ENCODE peak calls at places on chromosomes 4 and X, in nine cellular contexts. V is D341Med; I is fibroblast of pulmonary artery; O is stimulated activated CD8-positive, alpha-beta memory T cell treated with anti-CD3 and anti-CD28 coated beads, Interleukin-15, amount 100 ng/mL, for 24 hours; P is NCI-H1694; F is RWPE1; D is SHP77; Y is C1 segment of cervical spinal cord; A is activated T-cell treated with anti-CD3 and anti-CD28 coated beads for 48 hours. H is an unnamed sample.

GRCh38 chrX:150610038-150610437 is 41.6 kb downstream of the MTM1 start:
- DNase-seq in P (no peak), Y (no peak), A (no peak), D (no peak), F (no peak), O (no peak), I (no peak), V (no peak), H (no peak)

GRCh38 chr4:42628740-42629139 is 28.2 kb downstream of the ATP8A1 start:
- DNase-seq in Y (no peak), I (no peak), F (no peak), P (no peak), O (no peak), A (no peak), D (no peak), V (no peak), H (no peak)

GRCh38 chrX:27987862-27988646 is 6.8 kb upstream of the DCAF8L1 start:
- DNase-seq in Y (no peak), F (no peak), O (no peak), V (no peak), I (no peak), D (no peak), A (no peak), P (no peak), H (no peak)

GRCh38 chr4:112284166-112284565 is 1.5 kb downstream of the TIFA start:
- DNase-seq in D (no peak), Y (no peak), A (no peak), F (no peak), O (no peak), P (no peak), V (no peak), I (peak; percentile 26), H (no peak)

GRCh38 chrX:2867191-2867590 is 38.5 kb downstream of the GYG2 start:
- DNase-seq in A (no peak), I (no peak), P (no peak), V (no peak), D (no peak), F (no peak), O (no peak), Y (no peak), H (no peak)

GRCh38 chrX:94901849-94902248 is 1227.8 kb downstream of the FAM133A start:
- DNase-seq in O (no peak), Y (no peak), V (no peak), I (no peak), P (no peak), F (no peak), A (no peak), D (no peak), H (no peak)

GRCh38 chr4:1802151-1802715 is 9.1 kb downstream of the FGFR3 start:
- DNase-seq in F (no peak), D (no peak), O (no peak), P (no peak), I (peak; percentile 10), Y (no peak), V (no peak), A (no peak), H (no peak)

GRCh38 chr4:55625835-55626234 is 10.3 kb downstream of the NMU start:
- DNase-seq in I (no peak), P (peak; percentile 17), Y (no peak), F (no peak), A (no peak), V (no peak), O (no peak), D (no peak), H (no peak)

GRCh38 chrX:47743504-47743903 is 84.5 kb upstream of the UXT start:
- DNase-seq in V (no peak), P (no peak), F (no peak), Y (no peak), A (no peak), I (peak; percentile 50), D (no peak), O (no peak), H (no peak)

GRCh38 chr4:28436191-28437080 is 1575.8 kb downstream of the STIM2 start:
- DNase-seq in V (no peak), O (no peak), P (no peak), D (no peak), F (peak; percentile 52), Y (no peak), I (no peak), A (no peak), H (no peak)

GRCh38 chrX:40154853-40155616 is 57.3 kb upstream of the BCOR start:
- DNase-seq in I (peak; percentile 61), Y (no peak), F (no peak), D (peak; percentile 21), O (no peak), P (no peak), V (peak; percentile 83), A (no peak), H (peak; percentile 82)

GRCh38 chr4:157996061-157996460 is 176.8 kb downstream of the GASK1B start:
- DNase-seq in V (no peak), F (no peak), P (no peak), O (no peak), A (no peak), D (no peak), Y (no peak), I (no peak), H (no peak)

GRCh38 chr4:25182941-25183340 is 22.7 kb upstream of the SEPSECS start:
- DNase-seq in Y (no peak), A (no peak), P (no peak), I (no peak), O (no peak), D (no peak), V (no peak), F (no peak), H (no peak)

GRCh38 chr4:37383579-37384229 is 139.2 kb downstream of the NWD2 start:
- DNase-seq in V (peak; percentile 50), F (peak; percentile 34), P (peak; percentile 24), D (peak; percentile 15), O (no peak), I (peak; percentile 48), Y (no peak), A (no peak), H (no peak)

GRCh38 chr4:169361741-169362140 is 91.0 kb upstream of the SH3RF1 start:
- DNase-seq in I (no peak), F (no peak), Y (no peak), P (no peak), V (no peak), A (no peak), O (no peak), D (no peak), H (no peak)

GRCh38 chr4:156971623-156972369 is at the start of gene PDGFC:
- DNase-seq in P (no peak), V (peak; percentile 71), A (no peak), F (peak; percentile 71), I (peak; percentile 66), Y (peak; percentile 45), O (no peak), D (no peak), H (peak; percentile 84)

GRCh38 chr4:119105605-119106004 is 30.0 kb upstream of the MYOZ2 start:
- DNase-seq in A (no peak), P (no peak), I (peak; percentile 53), V (no peak), Y (no peak), O (no peak), D (no peak), F (no peak), H (no peak)

GRCh38 chr4:105996845-105997244 is 101.6 kb downstream of the NPNT start:
- DNase-seq in I (no peak), Y (no peak), F (no peak), P (no peak), A (no peak), O (no peak), V (no peak), D (no peak), H (no peak)

GRCh38 chr4:182143822-182144620 is 99.2 kb upstream of the TENM3 start:
- DNase-seq in I (peak; percentile 50), P (no peak), F (peak; percentile 69), D (no peak), Y (no peak), A (no peak), O (no peak), V (peak; percentile 77), H (peak; percentile 39)

GRCh38 chr4:184450045-184450444 is 24.3 kb downstream of the IRF2 start:
- DNase-seq in F (peak; percentile 59), I (peak; percentile 70), P (no peak), D (no peak), A (no peak), V (no peak), Y (no peak), O (no peak), H (no peak)

GRCh38 chrX:136112781-136113180 is 34.6 kb upstream of the FHL1 start:
- DNase-seq in Y (no peak), P (no peak), A (no peak), I (peak; percentile 29), V (no peak), D (no peak), F (no peak), O (no peak), H (no peak)

GRCh38 chrX:54551801-54552200 is 21.8 kb downstream of the GNL3L start:
- DNase-seq in O (no peak), V (no peak), P (no peak), F (no peak), Y (no peak), I (no peak), D (no peak), A (no peak), H (no peak)

GRCh38 chr4:174244441-174244840 is 39.0 kb downstream of the FBXO8 start:
- DNase-seq in A (no peak), I (no peak), V (no peak), Y (no peak), F (peak; percentile 20), P (no peak), D (no peak), O (no peak), H (no peak)

GRCh38 chrX:71637848-71638247 is 19.5 kb upstream of the CXCR3 start:
- DNase-seq in P (no peak), V (no peak), F (no peak), A (no peak), I (peak; percentile 41), Y (no peak), O (no peak), D (no peak), H (no peak)

GRCh38 chrX:17637235-17637634 is 100.1 kb upstream of the SCML1 start:
- DNase-seq in V (no peak), A (no peak), Y (no peak), F (no peak), O (no peak), D (no peak), I (no peak), P (no peak), H (no peak)

GRCh38 chr4:140903522-140903928 is 147.3 kb upstream of the TBC1D9 start:
- DNase-seq in V (no peak), Y (no peak), P (no peak), F (no peak), A (no peak), O (no peak), D (no peak), I (no peak), H (no peak)

GRCh38 chr4:122012735-122013134 is 60.9 kb upstream of the TRPC3 start:
- DNase-seq in V (no peak), O (no peak), D (no peak), P (no peak), I (peak; percentile 58), Y (no peak), F (no peak), A (no peak), H (no peak)

GRCh38 chr4:6758732-6759131 is 23.8 kb upstream of the KIAA0232 start:
- DNase-seq in V (no peak), P (no peak), I (no peak), F (no peak), O (no peak), Y (no peak), D (no peak), A (no peak), H (no peak)

GRCh38 chrX:29487714-29488113 is 727.6 kb upstream of the MAGEB2 start:
- DNase-seq in O (no peak), D (no peak), I (no peak), P (no peak), F (no peak), V (no peak), A (no peak), Y (no peak), H (no peak)

GRCh38 chrX:69216911-69217310 is 51.7 kb upstream of the PJA1 start:
- DNase-seq in Y (no peak), D (no peak), I (no peak), O (no peak), V (no peak), A (no peak), P (no peak), F (no peak), H (peak; percentile 43)

GRCh38 chr4:61194601-61195000 is 5.5 kb upstream of the ADGRL3 start:
- DNase-seq in P (no peak), F (no peak), Y (no peak), A (no peak), D (no peak), V (no peak), I (no peak), O (no peak), H (no peak)